ENCODE peak calls at places on chromosomes 6 and 20, in ten cellular contexts. H, T, I, L, S, V, M, P, K and J are unnamed samples.

GRCh38 chr20:39041067-39041466 is 78.9 kb downstream of the DHX35 start:
- DNase-seq in H (no peak), T (no peak), I (no peak), L (no peak), S (no peak), V (no peak), M (no peak), P (no peak), K (no peak), J (no peak)

GRCh38 chr6:36387440-36388303 is at the start of gene ETV7:
- DNase-seq in H (peak), T (no peak), I (peak), L (no peak), S (peak), V (peak), M (peak), P (peak), K (no peak), J (no peak)

GRCh38 chr6:18495236-18495635 is 108.1 kb downstream of the RNF144B start:
- DNase-seq in H (no peak), T (no peak), I (no peak), L (no peak), S (no peak), V (no peak), M (no peak), P (no peak), K (no peak), J (no peak)

GRCh38 chr20:15071010-15071808 is 733.8 kb upstream of the FLRT3 start:
- DNase-seq in H (no peak), T (no peak), I (no peak), L (no peak), S (no peak), V (no peak), M (no peak), P (no peak), K (no peak), J (no peak)

GRCh38 chr6:29980501-29980900 is 38.2 kb downstream of the HLA-A start:
- DNase-seq in H (no peak), T (no peak), I (no peak), L (no peak), S (no peak), V (no peak), M (no peak), P (no peak), K (no peak), J (no peak)

GRCh38 chr6:17466707-17467106 is 73.3 kb downstream of the CAP2 start:
- DNase-seq in H (no peak), T (no peak), I (no peak), L (no peak), S (no peak), V (no peak), M (no peak), P (no peak), K (no peak), J (no peak)

GRCh38 chr20:23585808-23586734 is 17.8 kb upstream of the CST9L start:
- DNase-seq in H (no peak), T (no peak), I (no peak), L (no peak), S (no peak), V (no peak), M (peak), P (no peak), K (no peak), J (no peak)

GRCh38 chr6:96940322-96940721 is 15.8 kb downstream of the KLHL32 start:
- DNase-seq in H (no peak), T (peak), I (no peak), L (no peak), S (no peak), V (peak), M (no peak), P (no peak), K (no peak), J (no peak)

GRCh38 chr6:101626264-101626663 is 232.8 kb downstream of the GRIK2 start:
- DNase-seq in H (peak), T (no peak), I (no peak), L (peak), S (no peak), V (no peak), M (no peak), P (no peak), K (no peak), J (no peak)

GRCh38 chr20:25227317-25227831 is 20.5 kb upstream of the PYGB start:
- DNase-seq in H (peak), T (peak), I (no peak), L (no peak), S (peak), V (peak), M (peak), P (no peak), K (no peak), J (peak)

GRCh38 chr6:109308018-109308492 is 74.2 kb downstream of the CD164 start:
- DNase-seq in H (no peak), T (peak), I (no peak), L (no peak), S (peak), V (peak), M (peak), P (peak), K (peak), J (peak)

GRCh38 chr6:78530208-78530607 is 337.1 kb upstream of the IRAK1BP1 start:
- DNase-seq in H (no peak), T (no peak), I (no peak), L (no peak), S (no peak), V (no peak), M (no peak), P (no peak), K (no peak), J (no peak)

GRCh38 chr6:159828074-159828473 is 28.0 kb downstream of the PNLDC1 start:
- DNase-seq in H (no peak), T (peak), I (no peak), L (no peak), S (no peak), V (peak), M (no peak), P (no peak), K (no peak), J (no peak)

GRCh38 chr20:24753136-24753535 is 195.9 kb upstream of the CST7 start:
- DNase-seq in H (no peak), T (no peak), I (no peak), L (no peak), S (no peak), V (no peak), M (no peak), P (no peak), K (no peak), J (no peak)

GRCh38 chr6:44297063-44298038 is 15.8 kb downstream of the AARS2 start:
- DNase-seq in H (peak), T (no peak), I (peak), L (no peak), S (peak), V (peak), M (peak), P (peak), K (peak), J (peak)

GRCh38 chr20:29349836-29350235 is 1907.6 kb upstream of the DEFB115 start:
- DNase-seq in H (no peak), T (no peak), I (no peak), L (no peak), S (no peak), V (no peak), M (no peak), P (no peak), K (no peak), J (no peak)

GRCh38 chr6:111087871-111088667 is 766 bp downstream of the SLC16A10 start:
- DNase-seq in H (no peak), T (no peak), I (peak), L (no peak), S (no peak), V (peak), M (peak), P (peak), K (peak), J (no peak)

GRCh38 chr6:14053776-14054175 is 63.8 kb upstream of the CD83 start:
- DNase-seq in H (no peak), T (peak), I (no peak), L (no peak), S (peak), V (peak), M (peak), P (no peak), K (no peak), J (peak)

GRCh38 chr6:150846641-150847040 is 18.9 kb upstream of the MTHFD1L start:
- DNase-seq in H (no peak), T (no peak), I (no peak), L (no peak), S (no peak), V (no peak), M (no peak), P (no peak), K (no peak), J (no peak)

GRCh38 chr6:20211037-20211940 is 980 bp downstream of the MBOAT1 start:
- DNase-seq in H (no peak), T (peak), I (no peak), L (no peak), S (no peak), V (peak), M (no peak), P (no peak), K (no peak), J (no peak)

GRCh38 chr6:27375613-27376079 is 12.9 kb upstream of the ZNF391 start:
- DNase-seq in H (no peak), T (no peak), I (no peak), L (no peak), S (no peak), V (peak), M (no peak), P (peak), K (no peak), J (peak)

GRCh38 chr6:24458134-24458533 is 31.2 kb downstream of the GPLD1 start:
- DNase-seq in H (no peak), T (no peak), I (no peak), L (no peak), S (no peak), V (no peak), M (no peak), P (no peak), K (no peak), J (no peak)

GRCh38 chr6:143023695-143024094 is 37.0 kb upstream of the AIG1 start:
- DNase-seq in H (no peak), T (no peak), I (no peak), L (no peak), S (no peak), V (no peak), M (no peak), P (no peak), K (no peak), J (no peak)

GRCh38 chr6:149642829-149643580 is 5.5 kb downstream of the KATNA1 start:
- DNase-seq in H (no peak), T (peak), I (no peak), L (no peak), S (no peak), V (peak), M (peak), P (no peak), K (no peak), J (peak)

GRCh38 chr20:8633366-8633765 is 435.5 kb upstream of the PLCB4 start:
- DNase-seq in H (no peak), T (peak), I (no peak), L (no peak), S (peak), V (peak), M (peak), P (no peak), K (no peak), J (peak)

GRCh38 chr6:127794405-127794804 is 106.5 kb downstream of the THEMIS start:
- DNase-seq in H (no peak), T (no peak), I (no peak), L (no peak), S (no peak), V (no peak), M (no peak), P (no peak), K (no peak), J (no peak)

GRCh38 chr6:160069050-160069454 is 52.6 kb upstream of the SLC22A1 start:
- DNase-seq in H (no peak), T (no peak), I (peak), L (no peak), S (no peak), V (no peak), M (no peak), P (peak), K (no peak), J (no peak)

GRCh38 chr6:9921366-9921765 is 493.5 kb downstream of the TFAP2A start:
- DNase-seq in H (no peak), T (peak), I (no peak), L (no peak), S (no peak), V (peak), M (peak), P (no peak), K (no peak), J (peak)

GRCh38 chr20:3808544-3808943 is 11.8 kb upstream of the AP5S1 start:
- DNase-seq in H (peak), T (no peak), I (no peak), L (no peak), S (no peak), V (no peak), M (no peak), P (no peak), K (no peak), J (no peak)

GRCh38 chr6:5151955-5152401 is 66.8 kb downstream of the PPP1R3G start:
- DNase-seq in H (no peak), T (peak), I (no peak), L (no peak), S (peak), V (peak), M (peak), P (no peak), K (no peak), J (peak)

GRCh38 chr6:55082021-55082420 is 92.3 kb upstream of the HCRTR2 start:
- DNase-seq in H (no peak), T (no peak), I (no peak), L (no peak), S (no peak), V (no peak), M (no peak), P (no peak), K (no peak), J (no peak)

GRCh38 chr6:20817806-20818320 is 283.6 kb downstream of the CDKAL1 start:
- DNase-seq in H (no peak), T (no peak), I (no peak), L (no peak), S (no peak), V (no peak), M (no peak), P (no peak), K (no peak), J (no peak)

GRCh38 chr20:48676125-48676524 is 151.7 kb downstream of the PREX1 start:
- DNase-seq in H (peak), T (no peak), I (no peak), L (no peak), S (no peak), V (no peak), M (no peak), P (no peak), K (no peak), J (no peak)

GRCh38 chr20:41692479-41693135 is 74.4 kb upstream of the CHD6 start:
- DNase-seq in H (peak), T (no peak), I (peak), L (peak), S (peak), V (peak), M (peak), P (peak), K (peak), J (peak)